ENCODE peak calls at places on chromosomes 3 and 15, in nine cellular contexts. O is BE2C; G is OCI-LY7; H is cardiac muscle cell; Y is CD8-positive, alpha-beta T cell; D is CD4-positive, alpha-beta memory T cell; U is K562; I is suprapubic skin; L is fibroblast of lung. C is an unnamed sample.

GRCh38 chr3:71325715-71326114 is 257.8 kb downstream of the FOXP1 start:
- DNase-seq in O (no peak), Y (no peak), D (no peak), G (no peak), L (no peak), H (no peak), I (no peak), U (no peak), C (no peak)

GRCh38 chr15:68411276-68411675 is 20.7 kb downstream of the ITGA11 start:
- DNase-seq in I (peak; percentile 57), H (no peak), G (no peak), O (no peak), U (no peak), Y (no peak), D (no peak), L (no peak), C (no peak)

GRCh38 chr15:91852741-91853500 is 587 bp upstream of the SLCO3A1 start:
- DNase-seq in Y (peak; percentile 69), O (peak; percentile 79), U (peak; percentile 88), H (peak; percentile 77), I (peak; percentile 90), D (peak; percentile 89), L (peak; percentile 62), G (peak; percentile 86), C (peak; percentile 91)

GRCh38 chr15:72201346-72202029 is 3.9 kb upstream of the GRAMD2A start:
- DNase-seq in U (no peak), D (no peak), O (no peak), L (no peak), G (peak; percentile 33), H (no peak), Y (no peak), I (no peak), C (no peak)

GRCh38 chr15:45587861-45588170 is 637 bp downstream of the BLOC1S6 start:
- DNase-seq in O (no peak), I (no peak), D (no peak), U (no peak), L (no peak), Y (no peak), H (no peak), G (no peak), C (no peak)

GRCh38 chr15:76996076-76996525 is 1.2 kb downstream of the PSTPIP1 start:
- DNase-seq in O (no peak), Y (no peak), H (no peak), G (no peak), I (peak; percentile 34), L (no peak), D (no peak), U (no peak), C (no peak)

GRCh38 chr15:88526247-88526879 is 20.1 kb downstream of the DET1 start:
- DNase-seq in I (no peak), G (no peak), H (no peak), D (no peak), O (no peak), U (no peak), L (no peak), Y (no peak), C (no peak)

GRCh38 chr3:150203273-150203672 is 204.8 kb upstream of the TSC22D2 start:
- DNase-seq in L (peak; percentile 41), G (no peak), H (no peak), Y (no peak), I (no peak), D (no peak), O (no peak), U (no peak), C (no peak)

GRCh38 chr3:72320911-72321385 is 527.3 kb downstream of the SHQ1 start:
- DNase-seq in G (no peak), L (no peak), I (no peak), U (no peak), H (no peak), Y (no peak), O (no peak), D (no peak), C (no peak)

GRCh38 chr3:173009410-173009809 is 131.6 kb downstream of the SPATA16 start:
- DNase-seq in H (no peak), Y (no peak), I (no peak), G (no peak), U (no peak), D (no peak), O (no peak), L (no peak), C (no peak)

GRCh38 chr3:172844428-172844827 is 93.9 kb downstream of the ECT2 start:
- DNase-seq in I (no peak), O (peak; percentile 6), H (no peak), G (no peak), D (no peak), U (no peak), Y (no peak), L (no peak), C (no peak)

GRCh38 chr3:105953831-105954230 is 85.0 kb upstream of the CBLB start:
- DNase-seq in G (no peak), D (no peak), U (no peak), I (no peak), O (no peak), Y (no peak), H (no peak), L (peak; percentile 16), C (no peak)

GRCh38 chr3:141769171-141769894 is 6.1 kb downstream of the GRK7 start:
- DNase-seq in H (peak; percentile 41), U (peak; percentile 50), D (no peak), G (no peak), L (peak; percentile 54), Y (no peak), I (no peak), O (peak; percentile 85), C (no peak)

GRCh38 chr15:63848881-63849551 is 15.3 kb upstream of the HERC1 start:
- DNase-seq in Y (no peak), L (no peak), D (no peak), O (no peak), U (no peak), I (no peak), H (no peak), G (no peak), C (no peak)

GRCh38 chr3:59641169-59641914 is 591.5 kb upstream of the CFAP20DC start:
- DNase-seq in G (no peak), O (no peak), D (no peak), L (peak; percentile 54), Y (no peak), I (no peak), U (no peak), H (peak; percentile 72), C (no peak)

GRCh38 chr3:37174532-37175126 is at the start of gene LRRFIP2:
- DNase-seq in I (no peak), G (no peak), D (peak; percentile 26), H (peak; percentile 70), L (peak; percentile 90), U (no peak), O (no peak), Y (no peak), C (no peak)

GRCh38 chr3:5181479-5182141 is 5.9 kb upstream of the EDEM1 start:
- DNase-seq in G (peak; percentile 92), D (no peak), U (no peak), O (no peak), L (no peak), H (no peak), I (no peak), Y (no peak), C (no peak)
- H3K4me3 ChIP-seq in G (peak overlapping the region; percentile 51), D (no peak overlapping the region), U (no peak overlapping the region), O (no peak overlapping the region), L (no peak overlapping the region), H (no peak overlapping the region), I (no peak overlapping the region), Y (no peak overlapping the region), C (no peak overlapping the region)

GRCh38 chr15:20644026-20644425 is 102.4 kb upstream of the GOLGA6L6 start:
- DNase-seq in I (no peak), Y (no peak), G (no peak), U (no peak), L (no peak), D (no peak), O (no peak), H (no peak), C (no peak)
- H3K9me3 ChIP-seq in I (no peaks in the 10 kb centered on the region), Y (no peaks in the 10 kb centered on the region), G (no peaks in the 10 kb centered on the region), U (no peaks in the 10 kb centered on the region), L (no peaks in the 10 kb centered on the region), D (no peaks in the 10 kb centered on the region), O (no peaks in the 10 kb centered on the region), H (peaks cover 30% of the 10 kb centered on the region), C (no peaks in the 10 kb centered on the region)

DNA sequence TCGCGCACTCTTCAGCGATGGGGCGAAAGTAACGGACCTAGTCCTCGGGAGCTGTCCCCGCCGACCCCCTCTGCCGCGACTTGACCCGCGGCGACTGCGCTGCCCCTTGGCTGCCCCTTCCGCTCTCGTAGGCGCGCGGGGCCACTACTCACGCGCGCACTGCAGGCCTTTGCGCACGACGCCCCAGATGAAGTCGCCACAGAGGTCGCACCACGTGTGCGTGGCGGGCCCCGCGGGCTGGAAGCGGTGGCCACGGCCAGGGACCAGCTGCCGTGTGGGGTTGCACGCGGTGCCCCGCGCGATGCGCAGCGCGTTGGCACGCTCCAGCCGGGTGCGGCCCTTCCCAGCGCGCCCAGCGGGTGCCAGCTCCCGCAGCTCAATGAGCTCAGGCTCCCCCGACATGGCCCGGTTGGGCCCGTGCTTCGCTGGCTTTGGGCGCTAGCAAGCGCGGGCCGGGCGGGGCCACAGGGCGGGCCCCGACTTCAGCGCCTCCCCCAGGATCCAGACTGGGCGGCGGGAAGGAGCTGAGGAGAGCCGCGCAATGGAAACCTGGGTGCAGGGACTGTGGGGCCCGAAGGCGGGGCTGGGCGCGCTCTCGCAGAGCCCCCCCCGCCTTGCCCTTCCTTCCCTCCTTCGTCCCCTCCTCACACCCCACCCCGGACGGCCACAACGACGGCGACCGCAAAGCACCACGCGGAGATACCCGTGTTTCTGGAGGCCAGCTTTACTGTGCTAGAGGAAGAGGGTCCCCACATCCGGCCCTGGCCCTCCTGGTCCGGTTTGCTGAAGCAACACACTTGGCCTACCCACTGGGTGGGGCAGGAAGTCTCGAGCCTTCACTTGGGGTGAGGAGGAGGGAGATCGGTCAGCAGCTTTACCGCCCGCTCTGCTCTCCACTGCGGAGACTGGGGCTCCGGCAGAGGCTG is at the start of gene RASSF1:
- DNase-seq in U (peak; percentile 56), Y (peak; percentile 54), G (peak; percentile 52), L (no peak), H (peak; percentile 69), I (peak; percentile 92), D (peak; percentile 64), O (no peak), C (peak; percentile 89)
- H3K4me3 ChIP-seq in U (peak within 1 kb of the TSS; percentile 96), Y (peak within 1 kb of the TSS; percentile 98), G (peak within 1 kb of the TSS; percentile 39), L (peak within 1 kb of the TSS; percentile 59), H (no peak within 1 kb of the TSS), I (peak within 1 kb of the TSS; percentile 73), D (peak within 1 kb of the TSS; percentile 31), O (no peak within 1 kb of the TSS), C (peak within 1 kb of the TSS; percentile 84)

GRCh38 chr15:58026552-58026951 is 39.0 kb downstream of the ALDH1A2 start:
- DNase-seq in O (no peak), G (no peak), I (no peak), L (no peak), H (no peak), U (no peak), D (no peak), Y (no peak), C (no peak)
- H3K9me3 ChIP-seq in O (peaks cover 7% of the 10 kb centered on the region), G (peaks cover 11% of the 10 kb centered on the region), I (peaks cover 31% of the 10 kb centered on the region), L (no peaks in the 10 kb centered on the region), H (no peaks in the 10 kb centered on the region), U (peaks cover 12% of the 10 kb centered on the region), D (peaks cover 14% of the 10 kb centered on the region), Y (peaks cover 9% of the 10 kb centered on the region), C (peaks cover 36% of the 10 kb centered on the region)

GRCh38 chr3:25547103-25547502 is 117.6 kb downstream of the TOP2B start:
- DNase-seq in Y (no peak), U (no peak), D (no peak), H (no peak), G (no peak), O (no peak), I (no peak), L (no peak), C (no peak)
- H3K4me3 ChIP-seq in Y (no peak overlapping the region), U (no peak overlapping the region), D (no peak overlapping the region), H (no peak overlapping the region), G (no peak overlapping the region), O (no peak overlapping the region), I (no peak overlapping the region), L (no peak overlapping the region), C (no peak overlapping the region)

C was measured in lower lobe of right lung.